ENCODE peak calls at places on chromosomes 16 and 17, in five cellular contexts. A is stimulated activated CD4-positive, alpha-beta T cell treated with anti-CD3 and anti-CD28 coated beads, Interleukin-1b, Interleukin-23, amount 100 ng/mL, for 48 hours; Y is RPMI7951; E is NCI-H1694 treated with DMSO at 0.1 percent for 48 hours; M is HTR-8/SVneo. U is an unnamed sample.

GRCh38 chr16:86575754-86576557 is 2.4 kb upstream of the FOXL1 start:
- DNase-seq in A (peak), Y (peak), E (no peak), M (peak), U (peak)

GRCh38 chr17:55547027-55547670 is 35.9 kb upstream of the SMIM36 start:
- DNase-seq in A (no peak), Y (no peak), E (no peak), M (no peak), U (no peak)

GRCh38 chr17:3683054-3683511 is 12.9 kb downstream of the P2RX5 start:
- DNase-seq in A (peak), Y (no peak), E (no peak), M (peak), U (peak)

GRCh38 chr16:80198265-80198994 is 342.4 kb upstream of the DYNLRB2 start:
- DNase-seq in A (no peak), Y (no peak), E (no peak), M (no peak), U (no peak)

GRCh38 chr17:14901376-14901775 is 363.8 kb downstream of the PMP22 start:
- DNase-seq in A (no peak), Y (no peak), E (no peak), M (no peak), U (no peak)

GRCh38 chr17:62791235-62792121 is 16.6 kb downstream of the MARCHF10 start:
- DNase-seq in A (no peak), Y (peak), E (no peak), M (peak), U (no peak)

GRCh38 chr16:30335598-30336474 is 19.3 kb downstream of the CD2BP2 start:
- DNase-seq in A (no peak), Y (peak), E (no peak), M (no peak), U (peak)

GRCh38 chr16:67767953-67768352 is 38.4 kb downstream of the RANBP10 start:
- DNase-seq in A (no peak), Y (peak), E (no peak), M (no peak), U (peak)

GRCh38 chr17:8709006-8709405 is 35.6 kb downstream of the CCDC42 start:
- DNase-seq in A (no peak), Y (no peak), E (no peak), M (no peak), U (no peak)

GRCh38 chr17:81667754-81668153 is 1.2 kb downstream of the CCDC137 start:
- DNase-seq in A (no peak), Y (no peak), E (no peak), M (no peak), U (no peak)

GRCh38 chr17:3502466-3502865 is 26.7 kb downstream of the ASPA start:
- DNase-seq in A (no peak), Y (peak), E (no peak), M (no peak), U (no peak)

GRCh38 chr17:76265624-76266243 is 586 bp downstream of the UBALD2 start:
- DNase-seq in A (peak), Y (no peak), E (peak), M (no peak), U (peak)

GRCh38 chr17:19361975-19362292 is 589 bp downstream of the B9D1 start:
- DNase-seq in A (no peak), Y (no peak), E (no peak), M (no peak), U (no peak)

GRCh38 chr17:5694507-5694906 is 110.2 kb upstream of the NLRP1 start:
- DNase-seq in A (no peak), Y (peak), E (no peak), M (no peak), U (no peak)

GRCh38 chr17:62666801-62667591 is 39.5 kb downstream of the MRC2 start:
- DNase-seq in A (no peak), Y (no peak), E (no peak), M (no peak), U (no peak)

GRCh38 chr17:72262748-72263147 is 141.9 kb downstream of the SOX9 start:
- DNase-seq in A (no peak), Y (no peak), E (no peak), M (no peak), U (no peak)

GRCh38 chr17:66667491-66668030 is 167.4 kb upstream of the CACNG5 start:
- DNase-seq in A (peak), Y (no peak), E (no peak), M (no peak), U (peak)

GRCh38 chr17:82320956-82321927 is 3.8 kb upstream of the CD7 start:
- DNase-seq in A (peak), Y (peak), E (peak), M (peak), U (peak)